ENCODE peak calls at places on chromosome 22, in six cellular contexts. One of them, this sample, is unnamed.

GRCh38 chr22:27983361-27983791 is 64.3 kb upstream of the PITPNB start:
- DNase-seq in tibial artery: peak; percentile 16
- DNase-seq in left lung: no peak
- DNase-seq in fibroblast of mammary gland: no peak
- DNase-seq in nephron progenitor cell: no peak
- DNase-seq in mucosa of descending colon: no peak
- DNase-seq in this sample: no peak

GRCh38 chr22:48754611-48755331 is 1072.9 kb downstream of the BRD1 start:
- DNase-seq in tibial artery: no peak
- DNase-seq in left lung: no peak
- DNase-seq in fibroblast of mammary gland: no peak
- DNase-seq in nephron progenitor cell: no peak
- DNase-seq in mucosa of descending colon: peak; percentile 34
- DNase-seq in this sample: no peak

GRCh38 chr22:48710410-48710809 is 1117.3 kb downstream of the BRD1 start:
- DNase-seq in tibial artery: no peak
- DNase-seq in left lung: peak; percentile 61
- DNase-seq in fibroblast of mammary gland: no peak
- DNase-seq in nephron progenitor cell: no peak
- DNase-seq in mucosa of descending colon: peak; percentile 40
- DNase-seq in this sample: no peak

GRCh38 chr22:44782286-44782830 is 30.0 kb downstream of the ARHGAP8 start:
- DNase-seq in tibial artery: no peak
- DNase-seq in left lung: no peak
- DNase-seq in fibroblast of mammary gland: peak; percentile 60
- DNase-seq in nephron progenitor cell: no peak
- DNase-seq in mucosa of descending colon: no peak
- DNase-seq in this sample: no peak

GRCh38 chr22:28441720-28442263 is 237.8 kb downstream of the TTC28 start:
- DNase-seq in tibial artery: no peak
- DNase-seq in left lung: no peak
- DNase-seq in fibroblast of mammary gland: peak; percentile 14
- DNase-seq in nephron progenitor cell: no peak
- DNase-seq in mucosa of descending colon: no peak
- DNase-seq in this sample: no peak

GRCh38 chr22:45905924-45906865 is 70.8 kb downstream of the WNT7B start:
- DNase-seq in tibial artery: no peak
- DNase-seq in left lung: no peak
- DNase-seq in fibroblast of mammary gland: peak; percentile 11
- DNase-seq in nephron progenitor cell: peak; percentile 28
- DNase-seq in mucosa of descending colon: no peak
- DNase-seq in this sample: peak; percentile 22

GRCh38 chr22:49116021-49116420 is 711.7 kb downstream of the BRD1 start:
- DNase-seq in tibial artery: no peak
- DNase-seq in left lung: no peak
- DNase-seq in fibroblast of mammary gland: no peak
- DNase-seq in nephron progenitor cell: no peak
- DNase-seq in mucosa of descending colon: no peak
- DNase-seq in this sample: no peak

GRCh38 chr22:35033635-35034296 is 32.2 kb upstream of the ISX start:
- DNase-seq in tibial artery: no peak
- DNase-seq in left lung: no peak
- DNase-seq in fibroblast of mammary gland: no peak
- DNase-seq in nephron progenitor cell: no peak
- DNase-seq in mucosa of descending colon: no peak
- DNase-seq in this sample: no peak

GRCh38 chr22:33018232-33018864 is 39.8 kb downstream of the SYN3 start:
- DNase-seq in tibial artery: peak; percentile 55
- DNase-seq in left lung: no peak
- DNase-seq in fibroblast of mammary gland: peak; percentile 51
- DNase-seq in nephron progenitor cell: peak; percentile 79
- DNase-seq in mucosa of descending colon: no peak
- DNase-seq in this sample: peak; percentile 39

GRCh38 chr22:32829451-32829851 is 27.9 kb downstream of the TIMP3 start:
- DNase-seq in tibial artery: no peak
- DNase-seq in left lung: no peak
- DNase-seq in fibroblast of mammary gland: no peak
- DNase-seq in nephron progenitor cell: no peak
- DNase-seq in mucosa of descending colon: no peak
- DNase-seq in this sample: no peak

GRCh38 chr22:48959496-48959895 is 868.2 kb downstream of the BRD1 start:
- DNase-seq in tibial artery: no peak
- DNase-seq in left lung: peak; percentile 38
- DNase-seq in fibroblast of mammary gland: no peak
- DNase-seq in nephron progenitor cell: no peak
- DNase-seq in mucosa of descending colon: peak; percentile 15
- DNase-seq in this sample: no peak

GRCh38 chr22:49197500-49197899 is 630.2 kb downstream of the BRD1 start:
- DNase-seq in tibial artery: peak; percentile 1
- DNase-seq in left lung: no peak
- DNase-seq in fibroblast of mammary gland: no peak
- DNase-seq in nephron progenitor cell: peak; percentile 45
- DNase-seq in mucosa of descending colon: no peak
- DNase-seq in this sample: no peak

GRCh38 chr22:42909363-42910058 is 52.4 kb upstream of the ARFGAP3 start:
- DNase-seq in tibial artery: no peak
- DNase-seq in left lung: no peak
- DNase-seq in fibroblast of mammary gland: no peak
- DNase-seq in nephron progenitor cell: no peak
- DNase-seq in mucosa of descending colon: no peak
- DNase-seq in this sample: no peak

GRCh38 chr22:49636214-49636613 is 191.5 kb downstream of the BRD1 start:
- DNase-seq in tibial artery: no peak
- DNase-seq in left lung: peak; percentile 32
- DNase-seq in fibroblast of mammary gland: no peak
- DNase-seq in nephron progenitor cell: no peak
- DNase-seq in mucosa of descending colon: no peak
- DNase-seq in this sample: no peak

GRCh38 chr22:49204599-49205214 is 623.0 kb downstream of the BRD1 start:
- DNase-seq in tibial artery: peak; percentile 10
- DNase-seq in left lung: no peak
- DNase-seq in fibroblast of mammary gland: no peak
- DNase-seq in nephron progenitor cell: no peak
- DNase-seq in mucosa of descending colon: no peak
- DNase-seq in this sample: no peak

GRCh38 chr22:22830193-22830592 is 57.4 kb upstream of the IGLL5 start:
- DNase-seq in tibial artery: no peak
- DNase-seq in left lung: no peak
- DNase-seq in fibroblast of mammary gland: no peak
- DNase-seq in nephron progenitor cell: no peak
- DNase-seq in mucosa of descending colon: no peak
- DNase-seq in this sample: no peak

GRCh38 chr22:45887202-45888131 is 89.5 kb downstream of the WNT7B start:
- DNase-seq in tibial artery: no peak
- DNase-seq in left lung: peak; percentile 82
- DNase-seq in fibroblast of mammary gland: no peak
- DNase-seq in nephron progenitor cell: no peak
- DNase-seq in mucosa of descending colon: peak; percentile 58
- DNase-seq in this sample: no peak

GRCh38 chr22:21760640-21761039 is 25.0 kb upstream of the YPEL1 start:
- DNase-seq in tibial artery: no peak
- DNase-seq in left lung: no peak
- DNase-seq in fibroblast of mammary gland: peak; percentile 78
- DNase-seq in nephron progenitor cell: no peak
- DNase-seq in mucosa of descending colon: no peak
- DNase-seq in this sample: peak; percentile 35

GRCh38 chr22:22099194-22099486 is 116.6 kb upstream of the TOP3B start:
- DNase-seq in tibial artery: no peak
- DNase-seq in left lung: no peak
- DNase-seq in fibroblast of mammary gland: no peak
- DNase-seq in nephron progenitor cell: no peak
- DNase-seq in mucosa of descending colon: no peak
- DNase-seq in this sample: no peak

GRCh38 chr22:36065462-36065774 is 36.8 kb upstream of the RBFOX2 start:
- DNase-seq in tibial artery: no peak
- DNase-seq in left lung: no peak
- DNase-seq in fibroblast of mammary gland: no peak
- DNase-seq in nephron progenitor cell: no peak
- DNase-seq in mucosa of descending colon: no peak
- DNase-seq in this sample: no peak

GRCh38 chr22:21568207-21569075 is 927 bp downstream of the UBE2L3 start:
- DNase-seq in tibial artery: peak; percentile 20
- DNase-seq in left lung: peak; percentile 77
- DNase-seq in fibroblast of mammary gland: no peak
- DNase-seq in nephron progenitor cell: peak; percentile 41
- DNase-seq in mucosa of descending colon: peak; percentile 56
- DNase-seq in this sample: no peak

GRCh38 chr22:39954584-39955055 is 5.6 kb upstream of the TMA7B start:
- DNase-seq in tibial artery: no peak
- DNase-seq in left lung: no peak
- DNase-seq in fibroblast of mammary gland: peak; percentile 84
- DNase-seq in nephron progenitor cell: no peak
- DNase-seq in mucosa of descending colon: no peak
- DNase-seq in this sample: peak; percentile 54

GRCh38 chr22:49674479-49674830 is 153.2 kb downstream of the BRD1 start:
- DNase-seq in tibial artery: no peak
- DNase-seq in left lung: no peak
- DNase-seq in fibroblast of mammary gland: no peak
- DNase-seq in nephron progenitor cell: no peak
- DNase-seq in mucosa of descending colon: no peak
- DNase-seq in this sample: no peak

GRCh38 chr22:35327690-35328471 is 28.2 kb downstream of the TOM1 start:
- DNase-seq in tibial artery: no peak
- DNase-seq in left lung: peak; percentile 63
- DNase-seq in fibroblast of mammary gland: no peak
- DNase-seq in nephron progenitor cell: no peak
- DNase-seq in mucosa of descending colon: no peak
- DNase-seq in this sample: no peak

DNA sequence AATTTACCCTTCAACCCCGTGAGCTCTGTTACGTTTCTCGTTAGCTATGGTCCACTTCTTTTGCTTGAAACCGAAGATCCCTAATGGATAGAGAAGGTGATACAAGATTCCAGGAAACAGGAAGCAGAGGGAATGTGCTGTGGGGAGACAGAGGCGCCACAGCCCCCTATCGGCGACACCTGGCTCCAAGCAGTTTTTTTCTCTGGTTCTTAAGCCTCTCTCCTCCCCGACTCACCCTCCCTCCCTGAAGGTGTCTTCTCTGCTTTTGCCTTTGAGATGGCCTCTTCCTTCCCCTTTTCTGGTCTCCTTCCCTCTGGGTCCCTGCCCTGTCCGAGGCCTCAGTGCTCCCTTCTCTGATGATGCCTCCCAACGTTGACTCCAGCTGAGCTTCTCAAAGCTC is 14.2 kb upstream of the APOBEC3A start:
- DNase-seq in tibial artery: no peak
- DNase-seq in left lung: peak; percentile 22
- DNase-seq in fibroblast of mammary gland: no peak
- DNase-seq in nephron progenitor cell: no peak
- DNase-seq in mucosa of descending colon: no peak
- DNase-seq in this sample: no peak
- TF ChIP-seq CTCF in tibial artery: no peak
- TF ChIP-seq CTCF in left lung: no peak
- TF ChIP-seq CTCF in fibroblast of mammary gland: no peak
- TF ChIP-seq CTCF in nephron progenitor cell: no peak
- TF ChIP-seq CTCF in mucosa of descending colon: no peak
- TF ChIP-seq CTCF in this sample: peak; percentile 8

GRCh38 chr22:24076091-24076867 is 65.2 kb downstream of the CABIN1 start:
- DNase-seq in tibial artery: no peak
- DNase-seq in left lung: no peak
- DNase-seq in fibroblast of mammary gland: peak; percentile 49
- DNase-seq in nephron progenitor cell: no peak
- DNase-seq in mucosa of descending colon: no peak
- DNase-seq in this sample: no peak
- TF ChIP-seq CTCF in tibial artery: no peak
- TF ChIP-seq CTCF in left lung: no peak
- TF ChIP-seq CTCF in fibroblast of mammary gland: no peak
- TF ChIP-seq CTCF in nephron progenitor cell: no peak
- TF ChIP-seq CTCF in mucosa of descending colon: no peak
- TF ChIP-seq CTCF in this sample: no peak

DNA sequence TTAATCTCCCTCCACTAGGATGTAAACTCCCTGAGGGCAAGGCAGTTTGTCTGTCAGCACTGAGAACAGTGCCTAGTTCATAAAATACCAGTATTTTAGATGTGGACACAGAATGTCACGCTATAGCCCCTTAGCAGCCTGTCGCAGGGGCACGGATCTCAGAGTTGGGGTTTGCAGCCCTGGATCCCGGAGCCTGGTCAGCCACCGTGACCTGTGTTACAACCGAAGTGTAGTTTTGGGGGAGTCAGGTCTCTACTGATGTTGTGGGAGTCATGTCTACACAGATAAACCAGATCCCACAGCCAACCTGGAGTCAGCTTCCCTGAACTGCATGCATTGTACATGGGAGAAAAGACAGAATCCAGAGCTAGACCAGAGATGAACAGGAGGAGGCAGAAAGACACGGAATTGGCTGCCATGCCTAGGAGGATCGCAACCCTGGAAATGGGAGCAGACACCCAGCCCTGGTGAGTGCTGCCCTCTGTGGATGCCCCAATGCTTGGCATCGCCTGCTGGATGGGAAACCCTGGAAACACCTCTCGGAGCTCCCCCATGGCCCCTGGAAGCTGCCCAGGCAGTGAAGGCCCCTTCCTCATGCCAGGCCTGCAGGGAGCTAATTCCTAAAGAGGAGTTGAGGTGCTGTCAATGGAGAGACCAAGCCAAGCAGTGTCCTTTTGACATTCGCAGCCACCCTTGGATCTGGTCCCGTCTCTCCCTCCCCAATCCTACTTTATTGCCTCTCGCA is 851.3 kb downstream of the TBC1D22A start:
- DNase-seq in tibial artery: no peak
- DNase-seq in left lung: no peak
- DNase-seq in fibroblast of mammary gland: no peak
- DNase-seq in nephron progenitor cell: no peak
- DNase-seq in mucosa of descending colon: no peak
- DNase-seq in this sample: no peak
- TF ChIP-seq CTCF in tibial artery: no peak
- TF ChIP-seq CTCF in left lung: no peak
- TF ChIP-seq CTCF in fibroblast of mammary gland: no peak
- TF ChIP-seq CTCF in nephron progenitor cell: no peak
- TF ChIP-seq CTCF in mucosa of descending colon: no peak
- TF ChIP-seq CTCF in this sample: no peak

DNA sequence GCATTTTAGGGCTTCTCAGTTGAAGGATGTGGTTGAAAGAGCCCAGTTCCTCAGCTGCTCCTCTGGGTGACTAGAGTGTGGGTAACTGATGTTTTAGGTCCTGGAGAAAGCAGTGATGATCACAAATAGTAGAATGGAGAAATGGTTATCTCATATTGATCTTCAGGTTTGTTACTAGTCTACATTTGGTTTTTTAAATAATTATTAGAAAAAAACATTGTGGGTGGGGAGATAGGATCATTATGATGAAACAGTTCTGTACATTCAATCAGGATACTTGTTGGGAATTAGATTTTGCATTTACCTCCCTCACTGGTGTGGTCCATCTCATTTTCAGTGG is 24.9 kb downstream of the SREBF2 start:
- DNase-seq in tibial artery: no peak
- DNase-seq in left lung: no peak
- DNase-seq in fibroblast of mammary gland: no peak
- DNase-seq in nephron progenitor cell: no peak
- DNase-seq in mucosa of descending colon: no peak
- DNase-seq in this sample: no peak
- TF ChIP-seq CTCF in tibial artery: no peak
- TF ChIP-seq CTCF in left lung: no peak
- TF ChIP-seq CTCF in fibroblast of mammary gland: no peak
- TF ChIP-seq CTCF in nephron progenitor cell: no peak
- TF ChIP-seq CTCF in mucosa of descending colon: no peak
- TF ChIP-seq CTCF in this sample: peak; percentile 57

This sample was measured in HFFc6.